ENCODE peak calls at places on chromosome 5, in five cellular contexts. M is IMR-90, Y is fibroblast of the aortic adventitia, B is cardiac fibroblast, P is cardiac muscle cell. E is an unnamed sample.

GRCh38 chr5:146059349-146060220 is 45.8 kb downstream of the PLAC8L1 start:
- DNase-seq in P (peak; percentile 57), M (no peak), B (peak; percentile 53), Y (peak; percentile 55), E (no peak)

GRCh38 chr5:1187234-1187949 is 14.0 kb upstream of the SLC6A19 start:
- DNase-seq in P (no peak), B (no peak), Y (no peak), M (no peak), E (no peak)

GRCh38 chr5:107812570-107813141 is 141.9 kb upstream of the EFNA5 start:
- DNase-seq in Y (peak; percentile 9), M (peak; percentile 86), P (peak; percentile 9), B (no peak), E (no peak)

GRCh38 chr5:29122306-29122705 is 2071.2 kb upstream of the CDH6 start:
- DNase-seq in P (no peak), M (no peak), B (no peak), Y (no peak), E (no peak)

GRCh38 chr5:160640417-160640816 is 211.6 kb downstream of the ATP10B start:
- DNase-seq in Y (no peak), B (no peak), P (no peak), M (no peak), E (no peak)

GRCh38 chr5:55624841-55625602 is 87.1 kb downstream of the SLC38A9 start:
- DNase-seq in Y (no peak), M (no peak), B (no peak), P (no peak), E (no peak)

GRCh38 chr5:92979716-92980115 is 601.3 kb downstream of the NR2F1-AS1 start:
- DNase-seq in P (no peak), Y (no peak), M (no peak), B (no peak), E (peak; percentile 50)

GRCh38 chr5:127615916-127616315 is 33.0 kb upstream of the CTXN3 start:
- DNase-seq in B (peak; percentile 15), M (peak; percentile 15), Y (peak; percentile 44), P (peak; percentile 26), E (no peak)

GRCh38 chr5:133663380-133664054 is 51.2 kb upstream of the FSTL4 start:
- DNase-seq in P (no peak), B (no peak), M (no peak), Y (no peak), E (no peak)

GRCh38 chr5:14250778-14251711 is 107.9 kb downstream of the TRIO start:
- DNase-seq in M (no peak), B (no peak), Y (no peak), P (no peak), E (no peak)

GRCh38 chr5:54844905-54845566 is 140.4 kb downstream of the ESM1 start:
- DNase-seq in Y (peak; percentile 84), B (peak; percentile 83), P (peak; percentile 79), M (peak; percentile 79), E (no peak)

GRCh38 chr5:15790446-15791005 is 290.5 kb downstream of the FBXL7 start:
- DNase-seq in P (no peak), M (no peak), B (no peak), Y (no peak), E (no peak)

GRCh38 chr5:57128325-57128724 is 45.5 kb upstream of the GPBP1 start:
- DNase-seq in P (no peak), M (no peak), B (no peak), Y (no peak), E (no peak)

GRCh38 chr5:57779383-57780223 is 297.0 kb upstream of the ACTBL2 start:
- DNase-seq in Y (peak; percentile 91), P (peak; percentile 86), M (peak; percentile 83), B (peak; percentile 86), E (peak; percentile 36)

GRCh38 chr5:132094393-132095076 is 20.9 kb downstream of the CSF2 start:
- DNase-seq in P (peak; percentile 78), B (peak; percentile 82), Y (peak; percentile 88), M (peak; percentile 99), E (no peak)

GRCh38 chr5:172052454-172053236 is 46.2 kb upstream of the FBXW11 start:
- DNase-seq in M (peak; percentile 86), P (peak; percentile 96), B (peak; percentile 95), Y (peak; percentile 94), E (no peak)

GRCh38 chr5:97644896-97645295 is 461.8 kb upstream of the RIOK2 start:
- DNase-seq in P (no peak), Y (no peak), M (no peak), B (no peak), E (no peak)

GRCh38 chr5:1511651-1512540 is 11.9 kb downstream of the LPCAT1 start:
- DNase-seq in Y (peak; percentile 57), P (peak; percentile 25), B (no peak), M (peak; percentile 55), E (no peak)

GRCh38 chr5:51416149-51416548 is 32.9 kb downstream of the ISL1 start:
- DNase-seq in B (no peak), P (no peak), Y (peak; percentile 13), M (no peak), E (no peak)

GRCh38 chr5:38871790-38872551 is 26.2 kb downstream of the OSMR start:
- DNase-seq in P (peak; percentile 97), Y (peak; percentile 99), M (peak; percentile 100), B (peak; percentile 95), E (no peak)

GRCh38 chr5:111461261-111461671 is 51.1 kb downstream of the STARD4 start:
- DNase-seq in P (peak; percentile 66), Y (peak; percentile 38), M (peak; percentile 25), B (peak; percentile 10), E (peak; percentile 6)

GRCh38 chr5:151751091-151751490 is 7.3 kb downstream of the ATOX1 start:
- DNase-seq in B (peak; percentile 39), Y (peak; percentile 48), P (peak; percentile 63), M (peak; percentile 13), E (no peak)

GRCh38 chr5:128213340-128213739 is 129.8 kb downstream of the SLC12A2 start:
- DNase-seq in B (peak; percentile 87), M (peak; percentile 77), P (peak; percentile 86), Y (peak; percentile 88), E (peak; percentile 65)

GRCh38 chr5:154063372-154063771 is 24.6 kb downstream of the MFAP3 start:
- DNase-seq in Y (no peak), M (no peak), P (no peak), B (no peak), E (no peak)

GRCh38 chr5:81233080-81233634 is at the start of gene CKMT2:
- DNase-seq in P (peak; percentile 74), Y (peak; percentile 24), B (peak; percentile 58), M (no peak), E (peak; percentile 42)

GRCh38 chr5:15452030-15452429 is 48.0 kb upstream of the FBXL7 start:
- DNase-seq in B (no peak), M (no peak), P (peak; percentile 22), Y (peak; percentile 8), E (no peak)

GRCh38 chr5:151040211-151040747 is 19.9 kb downstream of the GPX3 start:
- DNase-seq in Y (peak; percentile 26), M (peak; percentile 33), P (peak; percentile 18), B (no peak), E (no peak)

GRCh38 chr5:43428034-43428712 is 16.0 kb upstream of the CCL28 start:
- DNase-seq in P (no peak), M (peak; percentile 43), Y (peak; percentile 31), B (peak; percentile 29), E (no peak)

GRCh38 chr5:148794729-148795590 is 31.5 kb upstream of the ADRB2 start:
- DNase-seq in P (no peak), Y (peak; percentile 52), B (peak; percentile 22), M (peak; percentile 96), E (no peak)

DNA sequence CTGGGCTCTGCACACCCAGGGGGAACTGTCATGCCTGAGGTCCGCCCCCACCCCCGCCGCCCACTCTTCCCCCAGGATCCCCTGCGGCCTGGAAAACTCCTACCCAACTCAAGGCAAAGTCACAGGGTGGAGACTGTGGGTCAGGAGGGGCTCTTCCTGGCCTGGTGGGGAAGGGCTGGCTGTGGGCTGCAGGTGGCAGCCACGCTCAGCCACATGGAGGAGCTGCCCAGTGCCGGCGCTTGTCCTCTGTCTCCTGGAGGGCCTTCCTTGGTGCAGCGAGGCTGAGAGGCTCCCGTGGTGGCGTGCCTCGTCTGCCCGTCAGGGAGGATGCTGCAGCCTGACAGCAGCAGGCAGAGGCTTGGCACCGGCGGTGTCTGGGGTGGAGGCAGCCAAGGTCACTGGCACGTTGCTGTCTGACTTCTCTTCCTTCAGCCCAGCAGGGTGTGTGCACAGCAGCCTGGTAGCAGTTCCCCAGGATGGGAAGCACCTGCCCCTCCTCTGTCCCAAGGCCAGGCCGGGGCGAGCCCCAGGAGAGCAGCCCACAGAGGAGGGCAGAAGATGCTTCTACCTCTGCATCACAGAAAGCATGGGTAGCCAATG is 78.1 kb downstream of the ADAMTS2 start:
- DNase-seq in Y (no peak), P (no peak), B (no peak), M (no peak), E (no peak)
- TF ChIP-seq CTCF in Y (no peak), P (no peak), B (no peak), M (peak; percentile 20), E (no peak)

GRCh38 chr5:52943808-52944207 is 45.3 kb upstream of the ITGA2 start:
- DNase-seq in Y (no peak), B (no peak), M (no peak), P (no peak), E (no peak)

GRCh38 chr5:52945040-52945439 is 44.1 kb upstream of the ITGA2 start:
- DNase-seq in M (no peak), B (no peak), Y (peak; percentile 31), P (no peak), E (no peak)

GRCh38 chr5:52947851-52948250 is 41.3 kb upstream of the ITGA2 start:
- DNase-seq in M (peak; percentile 37), Y (peak; percentile 43), B (peak; percentile 16), P (no peak), E (no peak)

GRCh38 chr5:52947208-52947607 is 41.9 kb upstream of the ITGA2 start:
- DNase-seq in B (no peak), Y (no peak), M (peak; percentile 56), P (no peak), E (no peak)

GRCh38 chr5:52943285-52943684 is 45.9 kb upstream of the ITGA2 start:
- DNase-seq in M (no peak), B (no peak), P (no peak), Y (no peak), E (no peak)
- TF ChIP-seq CTCF in M (peak; percentile 17), B (peak; percentile 38), P (peak; percentile 30), Y (no peak), E (no peak)

GRCh38 chr5:163489745-163490075 is 15.7 kb upstream of the MAT2B start:
- DNase-seq in P (no peak), M (no peak), B (no peak), Y (no peak), E (no peak)

GRCh38 chr5:163489055-163489744 is 16.2 kb upstream of the MAT2B start:
- DNase-seq in M (peak; percentile 21), B (peak; percentile 57), P (peak; percentile 74), Y (peak; percentile 16), E (no peak)
- TF ChIP-seq CTCF in M (no peak), B (peak; percentile 31), P (peak; percentile 57), Y (no peak), E (no peak)

GRCh38 chr5:72883850-72884249 is 67.4 kb downstream of the TNPO1 start:
- DNase-seq in P (no peak), Y (no peak), M (no peak), B (no peak), E (no peak)

GRCh38 chr5:72882989-72883388 is 66.5 kb downstream of the TNPO1 start:
- DNase-seq in M (no peak), Y (no peak), B (no peak), P (no peak), E (no peak)

DNA sequence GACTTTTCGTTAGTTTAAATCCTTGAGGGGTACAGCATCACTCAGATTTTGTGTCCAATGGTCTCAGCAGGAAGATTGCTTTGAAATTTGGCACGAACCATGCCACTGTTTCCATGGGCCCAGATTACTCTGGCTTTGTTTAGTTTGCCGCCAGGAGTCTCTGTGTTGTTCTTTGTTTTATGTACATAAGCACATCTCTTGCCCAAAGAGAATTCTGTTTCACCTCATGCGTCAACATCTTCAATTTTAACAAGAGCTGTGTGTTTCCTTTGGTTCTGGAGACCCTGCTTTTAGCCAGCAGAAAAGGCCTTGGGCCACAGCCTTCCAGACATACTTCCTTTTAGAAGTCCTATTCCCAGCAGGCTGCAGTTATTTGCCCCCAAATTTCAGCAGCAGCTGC is 62.4 kb downstream of the TNPO1 start:
- DNase-seq in P (no peak), B (no peak), M (no peak), Y (no peak), E (no peak)
- TF ChIP-seq CTCF in P (no peak), B (no peak), M (no peak), Y (no peak), E (no peak)